ENCODE peak calls at places on chromosomes 5 and 9, in four cellular contexts. O is A549, H is ovary, X is K562. M is an unnamed sample.

GRCh38 chr9:8860925-8861324 is 1061.3 kb upstream of the DMAC1 start:
- DNase-seq in H (no peak), X (no peak), O (no peak), M (no peak)

GRCh38 chr5:179679014-179679674 is 1.7 kb downstream of the CBY3 start:
- DNase-seq in X (peak; percentile 38), O (no peak), H (peak; percentile 89), M (no peak)

GRCh38 chr5:105836906-105837305 is 1833.8 kb downstream of the EFNA5 start:
- DNase-seq in H (no peak), X (no peak), O (no peak), M (no peak)

GRCh38 chr5:41995193-41995592 is 70.1 kb downstream of the FBXO4 start:
- DNase-seq in O (no peak), H (no peak), X (no peak), M (no peak)

GRCh38 chr9:121398374-121398773 is 28.3 kb upstream of the STOM start:
- DNase-seq in X (no peak), H (no peak), O (no peak), M (peak; percentile 5)

GRCh38 chr5:1662559-1663043 is 137.0 kb downstream of the MRPL36 start:
- DNase-seq in H (no peak), O (no peak), X (no peak), M (no peak)

GRCh38 chr9:121261107-121261460 is 6.9 kb upstream of the GSN start:
- DNase-seq in H (no peak), X (no peak), O (no peak), M (no peak)

GRCh38 chr5:142726188-142726731 is 40.4 kb upstream of the FGF1 start:
- DNase-seq in O (no peak), X (no peak), H (no peak), M (no peak)

GRCh38 chr9:7172445-7173115 is 414.8 kb downstream of the KDM4C start:
- DNase-seq in H (no peak), X (no peak), O (no peak), M (no peak)

GRCh38 chr9:31210982-31211570 is 1173.4 kb upstream of the ACO1 start:
- DNase-seq in X (no peak), H (no peak), O (peak; percentile 35), M (no peak)

GRCh38 chr5:77869115-77869798 is 93.1 kb upstream of the TBCA start:
- DNase-seq in H (no peak), O (no peak), X (no peak), M (no peak)

GRCh38 chr5:128227984-128228383 is 144.4 kb downstream of the SLC12A2 start:
- DNase-seq in H (no peak), O (peak; percentile 12), X (no peak), M (no peak)

GRCh38 chr5:109863752-109864151 is 174.0 kb downstream of the MAN2A1 start:
- DNase-seq in X (no peak), H (no peak), O (no peak), M (no peak)

GRCh38 chr5:144453753-144454152 is 283.1 kb downstream of the KCTD16 start:
- DNase-seq in X (no peak), O (no peak), H (no peak), M (no peak)

GRCh38 chr5:64210866-64211265 is 45.2 kb downstream of the RNF180 start:
- DNase-seq in O (no peak), H (no peak), X (no peak), M (no peak)

GRCh38 chr5:124889522-124889828 is 143.0 kb upstream of the ZNF608 start:
- DNase-seq in X (no peak), O (no peak), H (no peak), M (no peak)

GRCh38 chr5:153641183-153641688 is 150.8 kb downstream of the GRIA1 start:
- DNase-seq in X (no peak), H (no peak), O (no peak), M (no peak)
- TF ChIP-seq EP300 in X (no peak), H (no peak), O (no peak), M (no peak)

GRCh38 chr5:160165137-160166068 is 46.2 kb upstream of the PWWP2A start:
- DNase-seq in O (peak; percentile 95), H (peak; percentile 96), X (peak; percentile 10), M (peak; percentile 82)
- TF ChIP-seq EP300 in O (no peak), H (no peak), X (no peak), M (no peak)

DNA sequence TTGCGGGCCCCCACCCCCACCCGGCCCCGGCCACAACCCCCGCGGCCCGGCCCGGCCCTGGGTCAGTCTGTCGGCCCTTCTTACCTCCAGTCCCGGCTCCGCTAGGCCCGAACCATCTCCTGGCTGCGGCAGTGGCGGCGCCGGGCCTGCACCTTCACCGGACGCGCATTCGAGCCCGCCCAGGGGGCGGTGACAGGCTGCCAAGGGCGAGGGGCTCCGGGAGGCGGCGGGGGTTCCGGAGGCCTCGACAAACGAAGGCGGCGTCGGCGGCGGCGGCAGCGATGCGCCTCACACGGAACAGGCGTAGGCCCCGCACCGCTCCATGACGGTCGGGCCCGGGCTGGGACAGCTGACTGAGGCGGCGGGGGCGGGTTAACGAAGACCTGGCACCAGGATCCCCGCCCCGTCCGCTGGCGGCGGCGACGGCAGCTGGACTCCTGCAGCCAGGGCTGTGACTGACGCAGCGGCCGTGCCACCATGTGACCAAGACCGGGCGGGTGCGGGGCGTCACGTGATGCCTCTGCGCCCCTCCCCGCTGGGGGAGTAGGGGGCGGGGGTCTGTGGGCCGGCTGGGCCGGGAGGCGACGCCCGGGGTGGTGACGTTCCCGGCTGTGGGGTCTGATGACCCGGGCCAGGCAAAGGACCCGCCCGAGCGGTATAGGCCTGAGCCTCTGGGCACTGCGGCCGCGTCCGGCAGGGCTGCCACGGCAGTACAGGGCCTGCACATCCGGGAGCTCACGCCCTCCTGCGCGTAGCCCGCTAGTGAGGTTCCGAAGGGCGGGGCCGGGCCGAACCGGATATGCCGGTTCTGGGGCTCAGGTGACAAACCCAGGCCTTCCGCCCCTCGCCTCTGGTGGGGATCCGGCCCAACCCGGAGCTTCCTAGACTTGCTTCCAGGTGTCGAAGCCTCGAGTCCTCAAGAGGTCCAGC is at the start of gene AFF4:
- DNase-seq in X (peak; percentile 97), O (peak; percentile 97), H (peak; percentile 97), M (peak; percentile 92)
- TF ChIP-seq EP300 in X (peak; percentile 28), O (no peak), H (no peak), M (no peak)

GRCh38 chr9:136482046-136482792 is 621 bp downstream of the SEC16A start:
- DNase-seq in O (peak; percentile 42), H (no peak), X (no peak), M (no peak)

GRCh38 chr9:136485049-136485647 is 2.3 kb upstream of the SEC16A start:
- DNase-seq in O (peak; percentile 81), H (peak; percentile 88), X (peak; percentile 59), M (peak; percentile 72)

GRCh38 chr9:136482793-136483588 is at the start of gene SEC16A:
- DNase-seq in X (peak; percentile 91), O (peak; percentile 98), H (peak; percentile 100), M (peak; percentile 89)

GRCh38 chr9:136484153-136485048 is 1.6 kb upstream of the SEC16A start:
- DNase-seq in X (no peak), H (no peak), O (peak; percentile 73), M (peak; percentile 74)

DNA sequence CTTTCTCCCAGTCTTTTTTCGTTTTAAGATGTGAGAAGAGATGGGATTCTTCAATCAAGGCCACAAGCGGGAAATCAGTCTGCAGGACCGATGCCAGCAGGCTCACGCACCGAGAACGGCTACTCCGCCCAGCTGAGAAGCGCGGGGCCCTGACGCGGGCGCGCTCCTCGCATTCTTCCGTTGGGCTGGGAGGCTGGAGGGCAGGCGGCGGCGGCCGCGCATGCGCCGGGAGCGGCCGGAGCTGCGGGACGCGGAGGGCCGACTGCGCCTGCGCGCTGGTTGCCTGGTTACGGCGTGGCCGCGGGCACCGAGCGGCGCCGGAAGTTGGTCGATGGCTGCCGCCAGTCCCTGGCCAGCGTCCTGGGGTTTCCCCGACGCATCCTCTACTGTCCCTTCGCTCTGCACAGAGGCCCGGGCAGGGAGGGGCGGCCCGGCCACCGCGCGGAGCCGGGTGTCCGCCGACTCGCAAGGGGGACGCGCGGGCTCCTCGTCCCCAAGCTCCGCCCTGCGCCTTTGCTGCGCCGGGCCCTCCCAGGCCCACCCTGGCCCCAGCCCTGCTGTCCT is 831 bp upstream of the SEC16A start:
- DNase-seq in O (peak; percentile 91), X (peak; percentile 96), H (peak; percentile 97), M (peak; percentile 81)
- TF ChIP-seq EP300 in O (no peak), X (no peak), H (peak; percentile 18), M (no peak)

GRCh38 chr9:132837501-132838268 is 40.4 kb downstream of the AK8 start:
- DNase-seq in X (no peak), H (peak; percentile 14), O (no peak), M (no peak)
- TF ChIP-seq EP300 in X (no peak), H (no peak), O (no peak), M (no peak)

M was measured in HepG2.